ENCODE peak calls at places on chromosomes 6 and 20, in nine cellular contexts. G, A, J, R, T, X, V, K and N are unnamed samples.

GRCh38 chr20:21234324-21234723 is 68.8 kb upstream of the XRN2 start:
- DNase-seq in R (no peak), A (no peak), X (no peak), K (no peak), T (no peak), J (no peak), G (no peak), V (no peak), N (no peak)

GRCh38 chr20:23166563-23166962 is 80.4 kb upstream of the CD93 start:
- DNase-seq in T (no peak), X (no peak), A (no peak), K (no peak), G (peak; percentile 53), R (no peak), V (no peak), J (no peak), N (no peak)

GRCh38 chr6:119791746-119792145 is 442.2 kb upstream of the MAN1A1 start:
- DNase-seq in R (no peak), G (no peak), J (no peak), A (no peak), T (no peak), X (no peak), V (no peak), K (no peak), N (no peak)

GRCh38 chr20:48455606-48456360 is 372.0 kb downstream of the PREX1 start:
- DNase-seq in K (peak; percentile 39), V (no peak), A (no peak), G (no peak), R (no peak), J (no peak), X (no peak), T (no peak), N (no peak)

GRCh38 chr6:51711876-51712275 is 375.5 kb downstream of the PKHD1 start:
- DNase-seq in G (no peak), X (no peak), T (no peak), J (no peak), V (no peak), A (no peak), R (no peak), K (no peak), N (no peak)

GRCh38 chr6:53573299-53573698 is 28.4 kb upstream of the GCLC start:
- DNase-seq in V (peak; percentile 51), J (no peak), K (no peak), T (no peak), R (no peak), G (no peak), A (no peak), X (no peak), N (no peak)

GRCh38 chr6:46421239-46421638 is 70.0 kb downstream of the RCAN2 start:
- DNase-seq in G (no peak), T (no peak), R (no peak), J (no peak), V (no peak), K (no peak), X (no peak), A (no peak), N (no peak)

GRCh38 chr6:89930789-89931188 is 36.5 kb downstream of the GJA10 start:
- DNase-seq in J (no peak), V (no peak), T (no peak), G (no peak), K (no peak), X (no peak), A (no peak), R (no peak), N (no peak)

GRCh38 chr6:2630362-2630761 is 120.4 kb downstream of the MYLK4 start:
- DNase-seq in T (peak; percentile 79), J (peak; percentile 92), V (no peak), R (peak; percentile 98), X (no peak), A (peak; percentile 30), K (no peak), G (no peak), N (peak; percentile 93)

GRCh38 chr20:12989586-12989985 is 19.2 kb upstream of the SPTLC3 start:
- DNase-seq in J (no peak), R (no peak), X (no peak), G (no peak), A (no peak), T (no peak), V (no peak), K (no peak), N (no peak)

GRCh38 chr20:16216227-16217210 is 356.7 kb downstream of the KIF16B start:
- DNase-seq in J (no peak), G (no peak), X (no peak), T (no peak), V (no peak), A (no peak), K (no peak), R (no peak), N (no peak)

GRCh38 chr6:33249732-33250625 is 21.7 kb downstream of the VPS52 start:
- DNase-seq in T (no peak), R (peak; percentile 72), X (peak; percentile 63), G (no peak), K (peak; percentile 68), A (peak; percentile 17), J (no peak), V (no peak), N (no peak)

GRCh38 chr6:85186546-85187170 is 263.2 kb upstream of the NT5E start:
- DNase-seq in A (no peak), J (no peak), X (no peak), T (no peak), G (no peak), K (no peak), V (no peak), R (peak; percentile 5), N (no peak)

GRCh38 chr6:88492824-88493223 is 326.7 kb upstream of the CNR1 start:
- DNase-seq in A (no peak), T (peak; percentile 18), R (peak; percentile 12), K (no peak), J (peak; percentile 41), V (peak; percentile 36), G (no peak), X (no peak), N (no peak)

GRCh38 chr6:56940977-56941376 is 13.9 kb upstream of the BEND6 start:
- DNase-seq in T (no peak), X (no peak), V (no peak), G (no peak), J (no peak), R (no peak), A (no peak), K (no peak), N (no peak)

GRCh38 chr6:131652472-131652871 is 15.4 kb downstream of the ENPP3 start:
- DNase-seq in J (no peak), G (no peak), X (no peak), V (no peak), T (no peak), A (no peak), K (no peak), R (no peak), N (no peak)

GRCh38 chr6:69719602-69720193 is 77.1 kb downstream of the LMBRD1 start:
- DNase-seq in A (no peak), K (no peak), X (no peak), G (no peak), J (peak; percentile 19), T (peak; percentile 21), V (peak; percentile 13), R (peak; percentile 59), N (no peak)

GRCh38 chr6:132931313-132931712 is 116.9 kb downstream of the RPS12 start:
- DNase-seq in R (no peak), K (no peak), A (no peak), X (no peak), J (no peak), G (no peak), V (no peak), T (no peak), N (no peak)

GRCh38 chr6:129938242-129939020 is 77.3 kb upstream of the TMEM244 start:
- DNase-seq in T (no peak), K (no peak), A (no peak), J (no peak), X (no peak), V (no peak), G (no peak), R (no peak), N (no peak)

GRCh38 chr6:87241304-87241703 is 81.1 kb upstream of the SMIM8 start:
- DNase-seq in A (no peak), T (no peak), J (peak; percentile 13), G (no peak), V (no peak), R (no peak), X (no peak), K (no peak), N (no peak)

GRCh38 chr20:47050996-47051395 is 156.4 kb downstream of the EYA2 start:
- DNase-seq in G (no peak), K (no peak), R (no peak), A (no peak), J (no peak), T (no peak), V (no peak), X (no peak), N (no peak)
- H3K27ac ChIP-seq in G (no peak overlapping the region), K (no peak overlapping the region), R (no peak overlapping the region), A (no peak overlapping the region), J (no peak overlapping the region), T (no peak overlapping the region), V (no peak overlapping the region), X (no peak overlapping the region), N (no peak overlapping the region)

DNA sequence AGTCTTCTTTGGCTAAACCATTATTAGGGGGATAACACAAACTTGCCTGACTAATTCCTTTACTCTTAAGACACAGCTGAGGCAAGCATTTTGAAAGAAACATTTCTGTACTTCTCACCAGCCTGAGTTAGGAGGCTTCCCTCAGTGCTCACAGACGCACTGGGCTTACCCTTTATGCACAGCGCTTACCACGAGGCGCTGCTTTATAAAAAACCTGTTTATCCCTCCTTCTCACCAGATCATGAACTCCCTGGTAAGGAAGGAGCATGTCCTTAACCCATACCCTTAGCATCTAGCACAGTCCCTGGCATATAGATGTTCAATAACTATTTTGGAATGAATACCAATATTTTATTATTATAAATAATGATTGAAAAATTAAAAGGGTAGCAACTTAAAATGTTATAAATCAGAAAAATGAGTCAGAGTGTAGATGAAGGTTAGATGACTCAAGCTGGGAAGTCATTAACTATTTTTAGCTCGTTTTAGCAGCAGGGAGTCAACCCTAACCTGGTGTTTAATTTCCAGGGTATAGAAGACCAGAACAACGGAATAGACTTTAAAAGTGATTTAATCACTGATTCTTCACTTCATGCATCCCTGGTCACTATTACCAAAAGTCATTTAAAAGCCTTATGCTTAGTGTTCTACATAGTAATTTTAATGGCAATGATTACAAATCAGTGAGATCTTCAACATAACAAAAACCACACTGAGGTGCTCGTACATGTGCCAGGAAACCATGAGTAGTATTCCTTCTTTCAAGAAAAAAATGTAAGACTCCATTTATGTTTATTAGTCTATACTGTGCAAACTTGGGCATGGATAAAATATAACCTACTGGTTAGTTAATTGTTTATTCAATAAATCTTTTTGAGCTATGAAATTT is 4.1 kb upstream of the TPD52L1 start:
- DNase-seq in V (no peak), R (peak; percentile 64), A (no peak), X (no peak), J (no peak), G (no peak), K (no peak), T (no peak), N (no peak)
- TF ChIP-seq CTCF in V (no peak), R (no peak), A (no peak), X (no peak), J (no peak), G (no peak), K (no peak), T (no peak), N (no peak)

GRCh38 chr6:13813011-13813410 is 1.3 kb downstream of the MCUR1 start:
- DNase-seq in T (no peak), G (no peak), K (no peak), X (no peak), J (no peak), R (no peak), A (no peak), V (no peak), N (no peak)
- H3K27ac ChIP-seq in T (peak overlapping the region; percentile 94), G (peak overlapping the region; percentile 95), K (peak overlapping the region; percentile 92), X (peak overlapping the region; percentile 96), J (peak overlapping the region; percentile 99), R (no peak overlapping the region), A (peak overlapping the region; percentile 92), V (peak overlapping the region; percentile 8), N (no peak overlapping the region)

GRCh38 chr20:44785768-44786167 is 24.6 kb downstream of the RIMS4 start:
- DNase-seq in J (peak; percentile 39), G (no peak), A (no peak), K (no peak), T (no peak), V (no peak), X (no peak), R (no peak), N (no peak)
- TF ChIP-seq CTCF in J (peak; percentile 16), G (no peak), A (peak; percentile 18), K (no peak), T (no peak), V (no peak), X (no peak), R (no peak), N (no peak)